ENCODE peak calls at places on chromosomes 1 and 21, in six cellular contexts. F, P, E, N, H and S are unnamed samples.

GRCh38 chr1:38138498-38139233 is 92.1 kb upstream of the POU3F1 start:
- DNase-seq in F (no peak), P (peak; percentile 89), E (peak; percentile 80), N (peak; percentile 55), H (peak; percentile 94), S (no peak)

GRCh38 chr1:221715321-221716169 is 26.3 kb downstream of the DUSP10 start:
- DNase-seq in F (peak; percentile 88), P (no peak), E (no peak), N (peak; percentile 35), H (no peak), S (peak; percentile 58)

GRCh38 chr1:75950176-75950575 is 18.0 kb upstream of the ASB17 start:
- DNase-seq in F (no peak), P (no peak), E (no peak), N (no peak), H (no peak), S (no peak)

GRCh38 chr1:168138134-168138533 is 1.4 kb upstream of the GPR161 start:
- DNase-seq in F (no peak), P (no peak), E (no peak), N (no peak), H (no peak), S (no peak)

GRCh38 chr1:229884765-229885164 is 182.3 kb upstream of the GALNT2 start:
- DNase-seq in F (no peak), P (no peak), E (no peak), N (no peak), H (no peak), S (peak; percentile 22)

GRCh38 chr1:34656706-34657105 is 98.1 kb upstream of the GJB5 start:
- DNase-seq in F (no peak), P (no peak), E (no peak), N (no peak), H (no peak), S (no peak)

GRCh38 chr1:208528577-208529240 is 284.5 kb upstream of the PLXNA2 start:
- DNase-seq in F (no peak), P (no peak), E (no peak), N (no peak), H (no peak), S (no peak)

GRCh38 chr21:45894107-45894810 is 87.3 kb upstream of the COL6A1 start:
- DNase-seq in F (no peak), P (peak; percentile 82), E (peak; percentile 45), N (no peak), H (peak; percentile 74), S (no peak)

GRCh38 chr1:36175137-36176095 is 19.5 kb downstream of the MAP7D1 start:
- DNase-seq in F (peak; percentile 20), P (peak; percentile 70), E (peak; percentile 61), N (no peak), H (peak; percentile 73), S (no peak)

GRCh38 chr1:24390924-24391782 is 22.4 kb downstream of the STPG1 start:
- DNase-seq in F (no peak), P (peak; percentile 86), E (peak; percentile 77), N (peak; percentile 85), H (peak; percentile 93), S (peak; percentile 76)

GRCh38 chr1:100538935-100539835 is 1.2 kb downstream of the GPR88 start:
- DNase-seq in F (peak; percentile 24), P (peak; percentile 57), E (peak; percentile 34), N (no peak), H (no peak), S (peak; percentile 41)

GRCh38 chr1:145706282-145706681 is 886 bp downstream of the PDZK1 start:
- DNase-seq in F (no peak), P (no peak), E (no peak), N (no peak), H (no peak), S (no peak)

GRCh38 chr1:37567023-37567422 is 10.3 kb downstream of the DNALI1 start:
- DNase-seq in F (no peak), P (no peak), E (no peak), N (no peak), H (no peak), S (no peak)

GRCh38 chr1:67830226-67830625 is 3.0 kb downstream of the GNG12 start:
- DNase-seq in F (no peak), P (no peak), E (no peak), N (no peak), H (peak; percentile 49), S (no peak)

GRCh38 chr21:46098303-46099141 is 610 bp downstream of the COL6A2 start:
- DNase-seq in F (no peak), P (peak; percentile 50), E (peak; percentile 52), N (no peak), H (no peak), S (peak; percentile 45)

GRCh38 chr1:87402192-87403046 is 73.7 kb downstream of the LMO4 start:
- DNase-seq in F (no peak), P (no peak), E (no peak), N (no peak), H (peak; percentile 13), S (no peak)

GRCh38 chr1:230807029-230807428 is 59.8 kb downstream of the CAPN9 start:
- DNase-seq in F (no peak), P (peak; percentile 86), E (peak; percentile 68), N (peak; percentile 100), H (no peak), S (no peak)

GRCh38 chr1:44409741-44410140 is 4.7 kb downstream of the RNF220 start:
- DNase-seq in F (no peak), P (no peak), E (no peak), N (no peak), H (no peak), S (no peak)

GRCh38 chr1:22573237-22573636 is 9.9 kb downstream of the EPHA8 start:
- DNase-seq in F (no peak), P (no peak), E (no peak), N (no peak), H (no peak), S (no peak)

GRCh38 chr1:237084399-237085077 is 42.6 kb downstream of the RYR2 start:
- DNase-seq in F (no peak), P (no peak), E (no peak), N (no peak), H (no peak), S (no peak)

GRCh38 chr1:74522143-74522542 is 9.7 kb upstream of the LRRC53 start:
- DNase-seq in F (no peak), P (no peak), E (no peak), N (no peak), H (no peak), S (peak; percentile 56)

GRCh38 chr1:242525769-242526168 is 1.3 kb upstream of the PLD5 start:
- DNase-seq in F (no peak), P (no peak), E (no peak), N (no peak), H (no peak), S (no peak)

GRCh38 chr1:170285027-170285426 is 139.3 kb downstream of the NTMT2 start:
- DNase-seq in F (peak; percentile 46), P (no peak), E (no peak), N (no peak), H (no peak), S (no peak)

GRCh38 chr1:205688171-205688570 is 7.9 kb upstream of the SLC45A3 start:
- DNase-seq in F (no peak), P (no peak), E (no peak), N (no peak), H (no peak), S (no peak)

GRCh38 chr1:115906627-115907026 is 65.7 kb upstream of the NHLH2 start:
- DNase-seq in F (peak; percentile 18), P (no peak), E (no peak), N (no peak), H (no peak), S (no peak)

GRCh38 chr21:41641821-41642368 is 125.0 kb downstream of the RIPK4 start:
- DNase-seq in F (no peak), P (peak; percentile 81), E (peak; percentile 45), N (no peak), H (peak; percentile 96), S (no peak)

GRCh38 chr1:67685558-67686271 is 714 bp downstream of the GADD45A start:
- DNase-seq in F (peak; percentile 16), P (peak; percentile 66), E (peak; percentile 58), N (peak; percentile 31), H (peak; percentile 51), S (peak; percentile 58)

GRCh38 chr1:178354816-178355215 is 141.9 kb downstream of the CLEC20A start:
- DNase-seq in F (no peak), P (no peak), E (no peak), N (no peak), H (no peak), S (no peak)

GRCh38 chr1:182193908-182194550 is 132.5 kb upstream of the ZNF648 start:
- DNase-seq in F (no peak), P (peak; percentile 68), E (no peak), N (no peak), H (no peak), S (no peak)